ENCODE peak calls at places on chromosome 9, in four cellular contexts. Y is cerebellar nuclear complex, W is Ammon's horn, S is WTC11. R is an unnamed sample.

GRCh38 chr9:86246752-86247161 is 12.7 kb downstream of the C9orf153 start:
- DNase-seq in Y (no peak), S (peak), W (peak), R (no peak)

GRCh38 chr9:38119570-38119969 is 50.5 kb upstream of the SHB start:
- DNase-seq in W (no peak), Y (no peak), S (no peak), R (peak)

GRCh38 chr9:109143881-109144562 is 23.0 kb downstream of the FRRS1L start:
- DNase-seq in W (no peak), S (peak), Y (no peak), R (peak)

GRCh38 chr9:71048271-71048670 is 73.2 kb downstream of the TRPM3 start:
- DNase-seq in S (no peak), W (no peak), Y (no peak), R (no peak)

GRCh38 chr9:21311888-21312287 is 6.8 kb upstream of the IFNA5 start:
- DNase-seq in W (no peak), Y (no peak), S (no peak), R (no peak)

GRCh38 chr9:34413229-34413852 is 36.6 kb upstream of the MYORG start:
- DNase-seq in W (peak), S (peak), Y (no peak), R (peak)

GRCh38 chr9:37034320-37034937 is 361 bp upstream of the PAX5 start:
- DNase-seq in Y (no peak), S (peak), W (no peak), R (no peak)

GRCh38 chr9:124493218-124493617 is 14.0 kb downstream of the NR5A1 start:
- DNase-seq in S (no peak), W (no peak), Y (no peak), R (no peak)

GRCh38 chr9:122860319-122861142 is 32.1 kb upstream of the PDCL start:
- DNase-seq in W (no peak), S (no peak), Y (no peak), R (no peak)

GRCh38 chr9:95725045-95725444 is 150.4 kb upstream of the ERCC6L2 start:
- DNase-seq in W (no peak), Y (no peak), S (no peak), R (no peak)

GRCh38 chr9:106800691-106801090 is 62.3 kb upstream of the ZNF462 start:
- DNase-seq in W (no peak), S (no peak), Y (no peak), R (peak)

GRCh38 chr9:26537211-26537610 is 355.4 kb downstream of the CAAP1 start:
- DNase-seq in Y (no peak), S (no peak), W (no peak), R (no peak)

GRCh38 chr9:134832471-134832870 is 48.1 kb upstream of the FCN2 start:
- DNase-seq in W (no peak), S (no peak), Y (no peak), R (no peak)